ENCODE peak calls at places on chromosomes 6 and 20, in five cellular contexts. N is SK-N-SH, E is astrocyte, L is IMR-90, B is HCT116. C is an unnamed sample. For H3K27me3, the result is how much of the 10 kb centered on the place peaks cover.

GRCh38 chr20:35341366-35342028 is 49.3 kb upstream of the FAM83C start:
- DNase-seq in E (peak), L (peak), N (no peak), B (no peak), C (no peak)

GRCh38 chr6:16533721-16534136 is 227.5 kb downstream of the ATXN1 start:
- DNase-seq in B (no peak), E (peak), L (peak), N (no peak), C (no peak)

GRCh38 chr6:93318127-93318526 is 101.2 kb downstream of the EPHA7 start:
- DNase-seq in N (no peak), L (no peak), B (no peak), E (no peak), C (no peak)

GRCh38 chr6:150717419-150717818 is 117.7 kb downstream of the PLEKHG1 start:
- DNase-seq in E (no peak), N (no peak), B (no peak), L (no peak), C (no peak)

GRCh38 chr6:130215526-130215925 is 7.2 kb downstream of the SAMD3 start:
- DNase-seq in L (no peak), E (no peak), N (no peak), B (no peak), C (no peak)

GRCh38 chr6:82086944-82087343 is 160.6 kb downstream of the IBTK start:
- DNase-seq in B (no peak), L (no peak), N (no peak), E (no peak), C (no peak)

GRCh38 chr6:47092249-47092648 is 50.1 kb upstream of the ADGRF1 start:
- DNase-seq in L (no peak), E (no peak), B (no peak), N (no peak), C (no peak)

GRCh38 chr6:157434349-157435016 is 53.5 kb downstream of the ZDHHC14 start:
- DNase-seq in E (no peak), L (no peak), N (no peak), B (no peak), C (no peak)

GRCh38 chr6:108751851-108752732 is 96.1 kb upstream of the ARMC2 start:
- DNase-seq in N (no peak), E (no peak), B (no peak), L (no peak), C (no peak)

GRCh38 chr20:37902504-37903313 is at the start of gene VSTM2L:
- DNase-seq in N (peak), E (peak), B (no peak), L (peak), C (no peak)

GRCh38 chr6:111080713-111081112 is 6.6 kb upstream of the SLC16A10 start:
- DNase-seq in B (no peak), N (no peak), E (no peak), L (no peak), C (no peak)

GRCh38 chr6:13709698-13710551 is 1.7 kb downstream of the RANBP9 start:
- DNase-seq in B (no peak), N (peak), L (peak), E (peak), C (no peak)

GRCh38 chr20:32563311-32564272 is 21.5 kb downstream of the NOL4L start:
- DNase-seq in B (no peak), E (no peak), L (no peak), N (no peak), C (no peak)

GRCh38 chr6:108738684-108739406 is 109.4 kb upstream of the ARMC2 start:
- DNase-seq in N (no peak), L (no peak), E (no peak), B (no peak), C (no peak)

GRCh38 chr20:1267161-1267560 is 1.1 kb downstream of the SNPH start:
- DNase-seq in L (no peak), N (no peak), B (no peak), E (no peak), C (no peak)

GRCh38 chr6:89221971-89222887 is 5.1 kb upstream of the GABRR1 start:
- DNase-seq in B (no peak), N (peak), L (no peak), E (peak), C (no peak)

GRCh38 chr20:52191132-52191435 is 495 bp downstream of the ZFP64 start:
- DNase-seq in B (no peak), N (no peak), E (peak), L (peak), C (no peak)

GRCh38 chr6:3759656-3760245 is 8.2 kb upstream of the PXDC1 start:
- DNase-seq in E (peak), B (no peak), L (peak), N (no peak), C (no peak)

DNA sequence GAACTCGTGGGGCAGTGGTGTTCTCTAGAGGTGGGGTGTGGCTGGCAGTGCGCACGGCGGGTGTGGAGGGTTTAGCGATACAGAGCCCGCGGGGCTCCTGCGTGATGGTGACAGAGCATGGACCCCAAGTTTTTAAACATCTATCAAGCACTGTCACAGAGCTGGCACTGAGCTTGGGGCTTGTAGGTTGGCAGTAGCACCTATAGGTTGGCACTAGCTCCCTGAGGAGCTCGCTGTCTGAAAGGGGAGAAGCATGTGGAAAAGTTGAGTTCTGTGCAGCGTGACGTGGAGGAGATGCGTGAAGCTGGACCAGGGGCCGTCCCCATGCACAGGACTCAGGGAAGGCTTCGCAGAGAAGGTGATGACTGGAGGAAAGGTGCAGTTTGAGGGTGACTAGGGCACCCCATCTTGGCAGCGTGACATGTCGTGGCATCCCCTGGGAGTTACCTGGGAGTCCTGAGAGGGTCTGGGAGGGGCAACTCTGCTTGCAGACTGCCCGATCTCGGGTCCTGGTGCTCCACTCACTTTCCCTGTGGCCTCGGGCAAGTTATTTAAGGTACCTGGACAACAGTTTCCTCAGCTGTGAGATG is 122.0 kb downstream of the CDH4 start:
- DNase-seq in L (no peak), B (no peak), E (no peak), N (no peak), C (no peak)
- H3K27me3 ChIP-seq in L (under half), B (under half), E (under half), N (under half), C (under half)

GRCh38 chr6:33019358-33019757 is 10.0 kb upstream of the HLA-DOA start:
- DNase-seq in B (no peak), E (no peak), N (no peak), L (no peak), C (no peak)
- H3K4me3 ChIP-seq in B (no peak), E (no peak), N (no peak), L (no peak), C (no peak)

DNA sequence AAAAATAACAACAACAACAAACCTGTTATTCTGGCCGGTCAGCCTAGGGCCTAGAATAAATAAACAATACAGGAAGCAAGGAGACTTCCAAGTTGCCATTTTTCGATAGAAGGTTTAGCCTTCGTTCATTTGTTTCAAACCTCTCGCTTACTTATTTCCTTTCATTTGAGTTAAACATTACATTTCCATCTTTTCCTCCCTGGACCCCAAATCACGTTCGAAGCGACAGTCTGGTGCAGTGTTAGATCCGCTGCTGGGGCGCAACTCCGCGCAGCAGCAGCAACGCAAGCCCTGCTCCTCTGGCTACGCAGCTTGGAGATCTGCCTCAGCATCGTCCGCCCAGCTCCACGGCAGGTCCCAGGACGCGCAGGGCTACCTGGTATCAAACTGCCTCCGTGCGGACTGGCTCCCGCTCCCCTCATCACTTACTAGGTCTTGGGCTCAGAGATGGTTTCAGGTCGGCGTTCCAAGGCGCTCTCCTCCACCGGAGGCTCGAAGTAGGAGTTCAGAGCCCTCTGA is 543 bp downstream of the TDP2 start:
- DNase-seq in B (no peak), N (peak), E (peak), L (peak), C (no peak)
- H3K27me3 ChIP-seq in B (under half), N (under half), E (under half), L (under half), C (under half)

GRCh38 chr6:63804381-63804956 is 168.9 kb downstream of the PHF3 start:
- DNase-seq in B (no peak), N (peak), L (peak), E (peak), C (peak)

GRCh38 chr6:63805345-63805744 is 169.7 kb downstream of the PHF3 start:
- DNase-seq in B (no peak), L (no peak), E (no peak), N (no peak), C (no peak)

GRCh38 chr6:63807056-63807455 is 171.5 kb downstream of the PHF3 start:
- DNase-seq in E (no peak), B (no peak), L (no peak), N (no peak), C (no peak)

GRCh38 chr6:63806573-63806913 is 170.9 kb downstream of the PHF3 start:
- DNase-seq in B (no peak), L (no peak), N (no peak), E (no peak), C (no peak)

DNA sequence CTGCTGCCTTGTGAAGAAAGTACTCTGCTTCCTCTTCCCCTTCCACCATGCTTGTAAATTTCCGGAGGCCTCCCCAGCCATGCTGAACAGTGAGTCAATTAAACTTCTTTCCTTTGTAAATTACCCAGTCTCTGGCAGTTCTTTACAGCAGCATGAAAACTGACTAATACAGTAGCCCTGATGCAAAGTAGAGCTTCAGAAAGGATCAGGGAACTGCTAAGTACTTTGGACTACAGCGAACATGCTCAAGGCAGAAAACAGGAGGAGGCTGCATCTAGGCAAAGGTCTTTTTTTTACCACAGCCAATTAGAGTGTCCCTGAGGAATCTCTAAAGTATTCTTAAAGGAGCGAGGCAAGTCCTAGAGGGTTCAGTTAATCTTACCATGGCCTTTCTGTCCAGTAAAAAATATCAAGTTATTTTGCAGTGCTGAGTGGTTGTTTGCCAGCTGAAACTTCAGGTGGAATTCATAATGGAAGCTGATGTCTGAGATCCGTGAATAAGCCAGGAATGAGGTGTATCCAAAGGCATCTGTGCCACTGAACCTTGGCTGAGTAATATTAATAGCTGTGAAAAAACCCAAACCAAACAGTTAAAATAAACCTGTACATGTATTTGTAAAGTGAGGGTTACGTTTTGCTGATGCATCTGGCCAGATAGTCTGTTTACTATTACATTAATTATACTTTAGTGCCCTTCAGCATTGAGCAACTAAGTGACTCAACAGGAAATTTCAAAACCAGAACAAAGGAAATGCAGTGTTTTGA is 170.4 kb downstream of the PHF3 start:
- DNase-seq in B (no peak), N (peak), E (peak), L (peak), C (peak)
- H3K4me3 ChIP-seq in B (no peak), N (no peak), E (no peak), L (no peak), C (no peak)

GRCh38 chr20:46028772-46029371 is at the start of gene SLC12A5:
- DNase-seq in E (no peak), B (no peak), L (no peak), N (no peak), C (no peak)

GRCh38 chr20:46034039-46034438 is 5.0 kb downstream of the SLC12A5 start:
- DNase-seq in B (no peak), E (no peak), L (no peak), N (no peak), C (no peak)

GRCh38 chr20:46030290-46031013 is 1.4 kb downstream of the SLC12A5 start:
- DNase-seq in E (no peak), N (peak), L (no peak), B (no peak), C (no peak)

GRCh38 chr20:46031014-46031569 is 2.1 kb downstream of the SLC12A5 start:
- DNase-seq in N (peak), B (no peak), E (no peak), L (no peak), C (no peak)

GRCh38 chr20:46031701-46032254 is 2.8 kb downstream of the SLC12A5 start:
- DNase-seq in N (peak), B (no peak), E (no peak), L (no peak), C (no peak)
- H3K27me3 ChIP-seq in N (under half), B (under half), E (half or more), L (half or more), C (half or more)

DNA sequence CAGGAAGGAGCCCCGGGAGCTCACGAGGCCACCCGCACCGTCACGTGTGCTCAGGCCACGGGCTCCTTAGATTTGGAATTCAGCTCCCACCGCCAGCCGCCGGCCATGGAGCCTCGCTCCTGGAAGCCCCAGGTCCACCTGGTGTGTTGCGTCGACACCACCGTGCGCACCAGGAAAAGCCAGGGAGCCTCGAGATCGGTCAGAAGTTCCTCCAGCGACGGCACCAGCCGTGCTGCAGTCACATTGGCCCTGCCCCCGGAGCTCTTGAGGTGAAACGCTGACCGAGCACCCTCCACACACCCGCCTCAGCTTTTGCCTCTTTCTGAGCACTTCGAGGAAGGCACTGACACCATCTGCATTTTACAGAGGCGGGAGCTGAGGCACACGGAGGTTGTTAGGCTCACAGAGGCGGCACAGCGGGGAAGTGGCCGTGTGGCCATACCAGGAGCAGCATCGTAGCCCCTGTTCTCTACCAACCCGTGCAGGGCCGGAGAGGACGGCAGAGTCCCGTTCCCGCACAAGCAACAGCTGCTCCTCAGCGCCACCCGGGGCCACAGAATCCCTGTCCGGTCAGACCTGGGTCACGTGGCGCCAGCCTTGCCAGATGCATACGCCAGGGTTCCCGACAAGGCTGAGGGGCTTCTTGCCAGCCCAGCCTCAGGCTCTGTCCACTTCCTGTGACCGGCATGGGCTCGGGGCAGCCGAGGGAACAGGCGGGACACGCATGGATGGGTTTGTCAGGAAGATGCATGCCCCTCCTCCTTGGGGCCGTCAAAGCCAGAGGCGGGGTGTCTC is 7.6 kb downstream of the NKAIN4 start:
- DNase-seq in E (no peak), B (no peak), L (no peak), N (peak), C (no peak)
- H3K4me3 ChIP-seq in E (no peak), B (no peak), L (no peak), N (no peak), C (no peak)

DNA sequence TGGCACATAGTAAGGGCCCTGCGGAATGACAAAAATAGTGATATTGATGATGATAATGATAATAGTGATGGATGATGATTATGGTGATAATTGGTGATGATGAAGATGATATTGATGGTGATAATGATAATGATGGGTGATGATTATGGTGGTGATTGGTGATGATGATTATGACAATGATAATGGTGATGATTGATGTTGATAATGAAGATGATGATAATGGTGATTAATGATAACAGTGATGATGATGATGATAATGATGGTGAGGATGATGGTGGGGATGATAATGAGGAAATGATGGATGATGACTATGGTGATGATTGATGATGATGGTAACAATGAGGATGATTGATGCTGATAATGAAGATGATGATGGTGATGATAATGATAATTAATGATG is 48.9 kb downstream of the EDN3 start:
- DNase-seq in L (no peak), B (no peak), N (no peak), E (no peak), C (no peak)
- H3K27me3 ChIP-seq in L (under half), B (under half), N (under half), E (under half), C (under half)

GRCh38 chr20:62603021-62603906 is 39.0 kb upstream of the SLCO4A1 start:
- DNase-seq in N (no peak), L (peak), E (peak), B (no peak), C (peak)
- H3K4me3 ChIP-seq in N (no peak), L (no peak), E (peak), B (no peak), C (no peak)

DNA sequence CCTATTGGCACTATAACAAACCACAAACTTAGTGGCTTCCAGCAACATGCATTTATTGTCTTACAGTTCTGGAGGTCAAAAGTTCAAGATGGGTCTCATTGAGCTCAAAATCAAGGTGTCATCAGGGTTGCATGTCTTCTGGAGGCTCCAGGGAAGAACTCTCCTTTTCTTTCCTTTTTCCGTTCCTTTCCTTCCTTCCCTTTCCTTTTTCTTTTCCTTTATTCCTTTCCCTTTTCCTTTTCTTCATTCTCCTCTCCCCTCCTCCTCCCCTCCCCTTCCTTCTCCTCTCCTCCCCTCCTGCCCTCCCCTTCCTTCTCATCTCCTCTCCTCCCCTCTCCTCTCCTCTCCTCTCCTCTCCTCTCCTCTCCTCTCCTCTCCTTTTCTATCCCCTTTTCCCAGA is 460.2 kb upstream of the CDH4 start:
- DNase-seq in B (no peak), N (no peak), L (no peak), E (no peak), C (no peak)
- H3K27me3 ChIP-seq in B (under half), N (under half), L (under half), E (under half), C (under half)

C was measured in kidney epithelial cell.